ENCODE peak calls at places on chromosomes 11 and 22, in eight cellular contexts. W is stimulated activated CD4-positive, alpha-beta T cell treated with anti-CD3 and anti-CD28 coated beads, Interleukin-1b, Interleukin-23, amount 100 ng/mL, for 24 hours; N is HEK293T; X is ACHN; O is activated T-cell treated with anti-CD3 and anti-CD28 coated beads, Interleukin-2, amount 50 U/mL, for 24 hours; Y is T-cell; G is cardiac muscle cell; I is amniotic epithelial cell. B is an unnamed sample.

GRCh38 chr22:44157916-44158618 is 22.7 kb upstream of the PARVG start:
- DNase-seq in I (no peak), G (no peak), X (no peak), Y (no peak), W (no peak), N (no peak), O (no peak), B (no peak)

GRCh38 chr11:33690290-33691050 is 10.2 kb downstream of the C11orf91 start:
- DNase-seq in W (no peak), Y (no peak), X (peak; percentile 88), G (no peak), N (no peak), O (no peak), I (peak; percentile 98), B (peak; percentile 96)

GRCh38 chr11:76835030-76835429 is 25.7 kb upstream of the ACER3 start:
- DNase-seq in N (no peak), X (no peak), O (no peak), W (no peak), I (no peak), Y (no peak), G (no peak), B (no peak)

GRCh38 chr11:111069076-111069475 is 176.4 kb upstream of the POU2AF2 start:
- DNase-seq in N (peak; percentile 39), I (peak; percentile 49), X (peak; percentile 3), O (no peak), Y (no peak), G (no peak), W (no peak), B (no peak)

GRCh38 chr11:125418396-125418795 is 77.7 kb downstream of the FEZ1 start:
- DNase-seq in I (no peak), G (no peak), N (no peak), X (no peak), Y (no peak), O (no peak), W (no peak), B (no peak)

GRCh38 chr11:65116370-65117205 is 913 bp downstream of the ZNHIT2 start:
- DNase-seq in X (peak; percentile 22), N (no peak), G (peak; percentile 27), O (peak; percentile 80), W (no peak), I (peak; percentile 65), Y (peak; percentile 63), B (no peak)

GRCh38 chr22:26174280-26174679 is 5.0 kb downstream of the SEZ6L start:
- DNase-seq in Y (no peak), O (no peak), N (peak; percentile 44), G (peak; percentile 20), I (no peak), X (peak; percentile 2), W (no peak), B (no peak)

GRCh38 chr11:66267379-66268209 is 845 bp upstream of the RAB1B start:
- DNase-seq in N (peak; percentile 86), Y (peak; percentile 81), X (peak; percentile 77), O (peak; percentile 90), G (peak; percentile 90), I (peak; percentile 76), W (peak; percentile 73), B (no peak)

GRCh38 chr22:43996170-43996980 is 27.7 kb upstream of the PARVB start:
- DNase-seq in X (no peak), Y (peak; percentile 63), N (no peak), I (no peak), O (peak; percentile 81), W (peak; percentile 31), G (no peak), B (no peak)

GRCh38 chr11:69703711-69704507 is at the start of gene FGF19:
- DNase-seq in X (no peak), W (no peak), N (no peak), Y (no peak), G (no peak), I (no peak), O (no peak), B (no peak)

GRCh38 chr11:36034572-36035331 is 90.9 kb downstream of the LDLRAD3 start:
- DNase-seq in W (no peak), O (no peak), I (peak; percentile 88), G (no peak), X (peak; percentile 73), Y (no peak), N (no peak), B (peak; percentile 71)

GRCh38 chr22:46071451-46072029 is 78.8 kb upstream of the PPARA start:
- DNase-seq in G (peak; percentile 66), X (peak; percentile 87), N (peak; percentile 56), W (no peak), I (peak; percentile 88), O (peak; percentile 81), Y (peak; percentile 44), B (peak; percentile 84)

GRCh38 chr11:69918938-69919650 is 99.9 kb upstream of the FGF3 start:
- DNase-seq in W (peak; percentile 29), O (peak; percentile 82), G (peak; percentile 84), Y (peak; percentile 43), X (peak; percentile 29), N (peak; percentile 82), I (peak; percentile 41), B (no peak)

GRCh38 chr11:12066056-12066798 is 44.2 kb upstream of the MICAL2 start:
- DNase-seq in G (no peak), O (no peak), X (peak; percentile 97), N (no peak), W (no peak), Y (no peak), I (peak; percentile 92), B (peak; percentile 91)

GRCh38 chr22:45877651-45878050 is 99.3 kb downstream of the WNT7B start:
- DNase-seq in X (no peak), O (peak; percentile 2), G (no peak), N (no peak), Y (no peak), I (no peak), W (no peak), B (no peak)

GRCh38 chr11:2631161-2631560 is 68.6 kb downstream of the KCNQ1OT1 start:
- DNase-seq in G (no peak), O (no peak), X (no peak), Y (no peak), I (no peak), N (no peak), W (no peak), B (no peak)

GRCh38 chr11:84316866-84317560 is 1030.8 kb upstream of the CCDC90B start:
- DNase-seq in O (no peak), Y (no peak), X (no peak), G (no peak), I (peak; percentile 61), N (no peak), W (no peak), B (peak; percentile 10)

GRCh38 chr11:13215157-13215556 is 62.4 kb upstream of the BMAL1 start:
- DNase-seq in Y (no peak), O (no peak), N (no peak), I (peak; percentile 82), G (no peak), W (no peak), X (peak; percentile 31), B (peak; percentile 43)

GRCh38 chr22:32801436-32802290 is at the start of gene TIMP3:
- DNase-seq in I (peak; percentile 15), N (peak; percentile 84), W (no peak), Y (no peak), X (no peak), G (peak; percentile 95), O (peak; percentile 30), B (no peak)